ENCODE peak calls at places on chromosome X, in seven cellular contexts. T, B, R, N, G, E and H are unnamed samples.

GRCh38 chrX:70264784-70265183 is 3.4 kb upstream of the ARR3 start:
- DNase-seq in N (no peak), T (no peak), E (no peak), G (no peak), B (no peak), R (peak), H (no peak)

GRCh38 chrX:53813663-53814440 is 127.3 kb upstream of the HUWE1 start:
- DNase-seq in G (no peak), N (no peak), R (no peak), E (no peak), B (no peak), T (no peak), H (no peak)

GRCh38 chrX:96590403-96590802 is 94.2 kb upstream of the DIAPH2 start:
- DNase-seq in G (no peak), T (no peak), E (no peak), B (no peak), N (no peak), R (no peak), H (no peak)

GRCh38 chrX:153726286-153727107 is 1.8 kb downstream of the ABCD1 start:
- DNase-seq in R (peak), N (no peak), E (peak), B (peak), G (peak), T (peak), H (peak)

GRCh38 chrX:78997870-78998558 is 52.8 kb downstream of the P2RY10 start:
- DNase-seq in R (peak), T (peak), G (no peak), N (no peak), E (no peak), B (no peak), H (peak)

GRCh38 chrX:69603566-69604194 is 12.2 kb upstream of the EDA start:
- DNase-seq in R (peak), G (no peak), E (peak), B (no peak), T (no peak), N (no peak), H (no peak)

GRCh38 chrX:95063554-95063953 is 1389.5 kb downstream of the FAM133A start:
- DNase-seq in N (no peak), R (no peak), T (no peak), E (no peak), G (peak), B (peak), H (no peak)

GRCh38 chrX:132216806-132217202 is 2.4 kb downstream of the RAP2C start:
- DNase-seq in E (no peak), N (no peak), R (no peak), B (peak), T (no peak), G (peak), H (peak)

GRCh38 chrX:48890296-48890925 is 7.2 kb downstream of the TIMM17B start:
- DNase-seq in N (no peak), G (no peak), T (no peak), E (no peak), R (peak), B (peak), H (no peak)

GRCh38 chrX:134713618-134714107 is 55.4 kb upstream of the PLAC1 start:
- DNase-seq in G (no peak), N (no peak), E (no peak), R (no peak), T (no peak), B (no peak), H (no peak)

GRCh38 chrX:40845331-40845911 is 110.1 kb upstream of the MED14 start:
- DNase-seq in G (peak), B (peak), T (no peak), N (no peak), R (peak), E (peak), H (no peak)

GRCh38 chrX:18377802-18378201 is 23.3 kb upstream of the SCML2 start:
- DNase-seq in E (peak), G (peak), T (peak), R (peak), N (peak), B (peak), H (peak)

GRCh38 chrX:5117816-5118215 is 1110.9 kb downstream of the NLGN4X start:
- DNase-seq in B (no peak), N (no peak), R (no peak), G (no peak), E (no peak), T (no peak), H (no peak)

GRCh38 chrX:15269120-15269519 is 763 bp downstream of the ASB9 start:
- DNase-seq in N (no peak), G (no peak), R (no peak), E (no peak), B (no peak), T (no peak), H (no peak)

GRCh38 chrX:16060252-16060651 is 63.1 kb upstream of the GRPR start:
- DNase-seq in B (no peak), T (no peak), R (no peak), N (no peak), G (no peak), E (no peak), H (no peak)

GRCh38 chrX:18877472-18877871 is 106.4 kb downstream of the PHKA2 start:
- DNase-seq in N (no peak), T (no peak), E (no peak), G (no peak), B (no peak), R (no peak), H (no peak)

GRCh38 chrX:2500681-2501151 is at the start of the genes DHRSX and ZBED1:
- DNase-seq in T (peak), B (peak), R (no peak), E (no peak), N (no peak), G (no peak), H (peak)

GRCh38 chrX:42025861-42026260 is 102.5 kb upstream of the CASK start:
- DNase-seq in B (no peak), G (no peak), R (no peak), T (no peak), N (no peak), E (no peak), H (no peak)

GRCh38 chrX:100649550-100650356 is 5.8 kb downstream of the SRPX2 start:
- DNase-seq in B (peak), T (no peak), N (no peak), E (no peak), R (no peak), G (peak), H (no peak)

GRCh38 chrX:36978886-36979285 is 29.3 kb upstream of the FAM47C start:
- DNase-seq in B (peak), E (no peak), N (no peak), R (no peak), G (peak), T (no peak), H (no peak)

GRCh38 chrX:155052738-155053498 is 18.0 kb downstream of the CMC4 start:
- DNase-seq in E (no peak), G (no peak), R (no peak), T (no peak), N (no peak), B (peak), H (no peak)

GRCh38 chrX:71859637-71860036 is 51.0 kb upstream of the NHSL2 start:
- DNase-seq in E (no peak), G (peak), B (peak), R (peak), T (peak), N (peak), H (peak)

GRCh38 chrX:136190038-136190437 is 42.7 kb downstream of the FHL1 start:
- DNase-seq in G (no peak), R (no peak), T (no peak), B (no peak), N (no peak), E (no peak), H (no peak)
- H2AFZ ChIP-seq in G (no peak), R (no peak), T (no peak), B (no peak), N (no peak), E (no peak), H (no peak)

DNA sequence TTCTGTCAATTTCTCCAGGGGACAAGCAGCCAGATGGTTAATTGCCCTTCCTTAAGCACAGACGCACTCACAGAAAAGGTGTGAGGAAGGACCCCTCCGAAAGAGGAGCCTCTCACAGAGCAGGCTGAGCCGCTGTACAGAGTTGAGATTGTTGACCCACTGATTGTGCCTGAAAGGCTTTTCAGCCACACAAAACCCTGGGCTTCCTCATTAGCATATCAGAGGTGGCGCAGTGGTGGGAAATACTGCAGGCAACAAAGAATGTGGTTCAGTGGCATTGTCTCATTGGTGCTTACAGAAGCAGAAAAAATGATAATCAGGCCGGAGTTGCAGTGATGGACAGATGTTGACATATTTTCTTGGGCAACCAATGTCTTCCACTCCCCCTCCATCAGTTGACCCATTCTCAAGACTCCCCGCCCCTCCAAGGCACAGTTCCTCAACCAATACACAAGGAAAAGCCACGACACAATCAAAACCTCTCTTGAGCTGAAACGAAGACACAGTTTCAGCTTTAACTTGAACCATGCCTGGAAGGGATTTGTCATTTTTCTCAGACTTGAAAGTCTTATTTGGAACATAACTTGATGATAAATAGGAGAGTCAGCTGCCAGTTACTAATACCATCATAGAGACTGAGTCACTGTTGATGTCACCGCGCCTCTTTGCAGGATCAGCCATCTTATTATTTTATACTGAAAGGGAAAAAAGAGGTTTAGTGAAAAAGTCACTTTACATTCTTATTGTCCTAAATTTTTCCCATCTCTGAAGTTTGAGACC is 53.0 kb downstream of the ATXN3L start:
- DNase-seq in B (peak), G (peak), R (peak), T (no peak), E (no peak), N (no peak), H (no peak)
- H2AFZ ChIP-seq in B (no peak), G (no peak), R (no peak), T (no peak), E (no peak), N (no peak), H (no peak)

DNA sequence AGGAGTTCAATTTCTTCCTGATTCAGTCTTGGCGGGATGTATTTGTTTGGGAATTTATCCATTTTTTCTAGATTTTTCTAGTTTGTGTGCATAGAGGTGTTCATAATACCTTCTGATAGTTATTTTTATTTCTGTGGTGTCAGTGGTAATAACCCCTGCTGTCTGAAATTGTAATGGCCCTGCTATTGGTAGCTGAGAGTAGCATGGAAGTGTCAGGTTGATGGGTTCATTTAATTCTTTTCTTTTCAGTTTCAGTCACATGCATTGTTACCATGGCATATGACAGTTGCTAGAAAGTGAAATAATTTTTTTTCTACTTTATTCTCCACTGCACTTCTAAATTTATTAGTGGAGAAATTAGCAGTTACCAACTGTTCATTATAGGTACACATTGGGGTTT is 20.7 kb downstream of the AR start:
- DNase-seq in T (no peak), N (no peak), R (no peak), E (no peak), G (no peak), B (no peak), H (peak)
- H2AFZ ChIP-seq in T (no peak), N (no peak), R (no peak), E (no peak), G (no peak), B (no peak), H (no peak)

DNA sequence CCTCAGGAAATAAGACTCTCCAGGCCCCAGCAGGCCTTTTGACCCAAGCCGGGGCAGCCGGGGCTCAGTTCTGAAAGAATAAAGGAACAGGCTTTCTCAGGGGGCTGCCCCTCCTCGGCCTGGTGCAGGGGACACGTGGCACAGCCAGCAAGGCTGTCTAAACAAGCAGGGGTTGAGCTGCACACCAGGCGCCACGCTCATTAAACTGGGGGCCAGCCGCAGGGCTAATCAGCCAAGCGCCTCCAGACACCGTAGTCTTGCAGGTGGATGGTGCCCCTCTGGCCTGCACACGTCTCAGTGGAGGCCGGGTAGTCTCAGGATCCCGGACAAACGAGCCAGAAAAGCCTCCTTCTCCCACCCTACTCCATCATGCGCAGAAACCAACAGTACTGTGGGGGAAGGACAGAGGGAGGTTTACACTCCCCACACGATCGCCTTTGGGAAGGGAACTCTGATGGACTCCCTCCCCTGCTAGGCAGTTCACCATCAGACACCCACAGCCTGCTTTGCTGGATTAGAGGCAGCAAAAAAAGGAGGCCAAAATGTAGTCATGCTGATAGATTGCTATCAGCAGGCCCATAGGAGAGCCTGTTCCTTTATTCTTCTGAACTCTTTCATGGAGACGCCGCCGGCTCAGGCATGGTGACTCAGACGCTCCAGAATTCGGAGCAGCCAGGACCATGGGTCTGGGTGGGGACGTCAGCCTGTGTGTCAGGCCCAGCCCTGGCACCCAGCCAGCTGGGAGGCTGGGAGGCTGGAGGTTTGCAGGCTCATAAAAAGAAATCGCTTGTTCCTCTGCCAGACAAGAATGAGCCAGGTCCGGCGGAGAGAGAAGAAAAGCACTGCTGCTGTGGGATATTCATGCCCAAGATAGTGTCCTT is 342.4 kb downstream of the BCOR start:
- DNase-seq in N (peak), R (no peak), E (peak), B (peak), T (no peak), G (peak), H (no peak)
- H2AFZ ChIP-seq in N (no peak), R (peak), E (no peak), B (no peak), T (no peak), G (peak), H (no peak)

DNA sequence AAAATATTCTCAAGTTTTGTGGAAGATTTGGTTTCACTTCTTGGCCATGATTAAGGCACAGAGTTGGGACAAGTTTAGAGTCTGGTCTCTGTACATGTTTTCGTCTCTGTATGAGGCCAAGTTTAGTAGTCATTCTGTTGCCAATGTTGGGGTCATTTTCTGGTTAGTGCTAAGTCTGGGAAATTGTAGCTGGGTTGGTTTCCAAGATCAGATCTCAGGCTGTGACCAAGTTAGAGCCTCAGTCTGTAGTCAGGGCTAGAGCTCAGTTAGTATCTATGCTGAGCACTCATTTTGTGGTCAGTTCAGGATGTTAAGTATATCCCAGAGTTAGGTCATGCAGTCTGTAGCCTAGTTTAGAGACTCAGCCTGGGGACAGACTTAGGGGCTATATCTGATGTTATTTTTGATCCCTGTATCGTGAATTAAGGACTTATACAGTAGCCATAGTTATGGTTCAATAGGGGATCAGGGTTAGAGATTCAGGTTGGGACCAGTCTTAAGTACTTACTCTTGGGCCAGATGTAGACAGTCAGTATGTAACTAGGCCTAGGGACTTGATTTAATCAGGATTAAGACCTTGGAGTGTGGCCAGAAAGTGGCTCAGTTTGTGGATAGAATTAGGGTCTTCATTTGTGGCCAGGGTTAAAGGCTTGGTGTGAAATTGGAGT is 6.6 kb upstream of the ENOX2 start:
- DNase-seq in R (no peak), T (no peak), B (peak), G (no peak), N (no peak), E (no peak), H (peak)
- H2AFZ ChIP-seq in R (no peak), T (no peak), B (no peak), G (no peak), N (no peak), E (no peak), H (no peak)

GRCh38 chrX:118724352-118724751 is 3.1 kb upstream of the IL13RA1 start:
- DNase-seq in B (no peak), R (no peak), E (no peak), N (no peak), G (no peak), T (no peak), H (no peak)

GRCh38 chrX:118724775-118725174 is 2.6 kb upstream of the IL13RA1 start:
- DNase-seq in T (no peak), R (no peak), G (peak), E (no peak), B (peak), N (no peak), H (no peak)

GRCh38 chrX:118729043-118729652 is 1.7 kb downstream of the IL13RA1 start:
- DNase-seq in T (no peak), N (no peak), E (no peak), R (no peak), G (no peak), B (no peak), H (no peak)

GRCh38 chrX:118727686-118728339 is 407 bp downstream of the IL13RA1 start:
- DNase-seq in E (no peak), G (peak), B (peak), R (no peak), N (no peak), T (no peak), H (no peak)

DNA sequence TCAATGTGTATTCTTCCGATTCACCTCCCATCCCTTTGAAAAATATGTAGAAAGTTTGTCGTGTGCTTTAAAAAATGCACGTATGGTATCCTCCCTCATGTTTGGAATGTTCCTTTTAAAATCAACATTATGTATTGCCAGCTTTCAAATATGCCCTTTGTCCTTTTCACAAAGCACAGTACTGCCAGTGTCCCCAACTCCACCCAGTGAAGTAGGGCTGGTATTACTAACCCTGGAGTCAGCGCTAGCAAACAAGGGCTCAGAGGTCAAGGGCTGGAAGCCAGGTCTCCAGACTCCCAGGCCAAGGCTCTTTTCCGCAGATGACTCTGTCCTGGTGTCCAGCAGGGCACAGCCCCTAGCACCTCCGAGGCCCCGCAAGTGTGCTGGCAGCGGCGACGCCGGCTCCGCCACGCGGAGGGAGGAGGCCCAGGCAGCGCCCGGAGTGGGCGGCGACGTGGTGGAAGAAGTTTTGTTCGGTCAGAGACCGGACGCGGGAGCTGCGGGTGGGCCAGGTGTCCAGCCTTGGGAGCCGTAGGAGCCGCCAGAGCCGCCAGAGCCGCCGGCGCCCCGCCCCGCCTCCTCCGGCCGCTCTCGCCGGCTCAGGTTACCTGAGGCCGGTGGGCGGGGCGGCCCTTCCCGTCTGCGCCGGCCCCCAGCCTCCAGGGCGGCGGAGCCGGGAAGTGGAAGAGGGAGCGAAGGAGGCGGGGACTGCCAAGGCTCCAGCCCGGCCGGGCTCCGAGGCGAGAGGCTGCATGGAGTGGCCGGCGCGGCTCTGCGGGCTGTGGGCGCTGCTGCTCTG is at the start of gene IL13RA1:
- DNase-seq in T (no peak), G (peak), N (peak), R (peak), E (peak), B (peak), H (peak)
- H2AFZ ChIP-seq in T (no peak), G (peak), N (no peak), R (peak), E (no peak), B (peak), H (peak)

GRCh38 chrX:21956783-21957182 is 16.3 kb downstream of the SMS start:
- DNase-seq in R (no peak), G (no peak), B (no peak), N (no peak), E (no peak), T (no peak), H (no peak)
- H2AFZ ChIP-seq in R (no peak), G (no peak), B (no peak), N (no peak), E (no peak), T (no peak), H (no peak)

GRCh38 chrX:130120746-130121504 is 10.6 kb upstream of the ELF4 start:
- DNase-seq in E (peak), N (no peak), B (peak), T (peak), G (peak), R (peak), H (peak)
- H2AFZ ChIP-seq in E (no peak), N (no peak), B (peak), T (peak), G (peak), R (peak), H (peak)

GRCh38 chrX:118497180-118497814 is 1.7 kb downstream of the DOCK11 start:
- DNase-seq in G (no peak), B (no peak), E (no peak), N (no peak), T (no peak), R (no peak), H (no peak)

GRCh38 chrX:118495061-118495921 is at the start of gene DOCK11:
- DNase-seq in R (peak), T (peak), B (peak), N (no peak), G (peak), E (peak), H (peak)

GRCh38 chrX:118496763-118497079 is 1.1 kb downstream of the DOCK11 start:
- DNase-seq in N (no peak), B (peak), G (no peak), T (no peak), E (no peak), R (peak), H (no peak)

GRCh38 chrX:118498351-118498750 is 2.7 kb downstream of the DOCK11 start:
- DNase-seq in N (no peak), T (no peak), B (no peak), G (no peak), E (no peak), R (no peak), H (no peak)

GRCh38 chrX:118495958-118496762 is 545 bp downstream of the DOCK11 start:
- DNase-seq in B (peak), R (peak), N (no peak), T (peak), E (peak), G (no peak), H (peak)
- H2AFZ ChIP-seq in B (peak), R (no peak), N (peak), T (peak), E (no peak), G (peak), H (peak)